ENCODE peak calls at places on chromosomes 4 and X, in seven cellular contexts. G is CD8-positive, alpha-beta T cell; A is suprapubic skin; Q is AG09319; S is lower lobe of right lung; V is fibroblast of the aortic adventitia; Y is pancreas. F is an unnamed sample.

GRCh38 chrX:28015993-28016392 is 34.7 kb upstream of the DCAF8L1 start:
- DNase-seq in A (no peak), G (no peak), S (no peak), V (no peak), Q (no peak), Y (no peak), F (no peak)

GRCh38 chrX:153714256-153714655 is 9.9 kb downstream of the BCAP31 start:
- DNase-seq in S (no peak), G (no peak), V (no peak), Y (no peak), Q (no peak), A (no peak), F (no peak)

GRCh38 chrX:153870791-153871360 is 15.1 kb downstream of the L1CAM start:
- DNase-seq in A (no peak), S (no peak), Y (no peak), V (no peak), G (no peak), Q (no peak), F (no peak)

GRCh38 chr4:74121643-74122579 is 22.9 kb upstream of the CXCL2 start:
- DNase-seq in Q (no peak), V (no peak), G (no peak), S (no peak), Y (no peak), A (no peak), F (no peak)

GRCh38 chr4:87732033-87732770 is 67.2 kb upstream of the IBSP start:
- DNase-seq in G (no peak), S (peak; percentile 55), Q (no peak), V (peak; percentile 29), Y (no peak), A (no peak), F (no peak)

GRCh38 chrX:31331928-31332327 is 260.1 kb upstream of the FTHL17 start:
- DNase-seq in V (no peak), G (no peak), Y (no peak), S (no peak), A (no peak), Q (no peak), F (no peak)

GRCh38 chrX:73852022-73852421 is 289.0 kb downstream of the CHIC1 start:
- DNase-seq in S (no peak), Q (no peak), V (no peak), Y (no peak), A (no peak), G (no peak), F (no peak)

GRCh38 chrX:118677318-118677717 is 50.1 kb upstream of the IL13RA1 start:
- DNase-seq in A (no peak), Q (no peak), S (no peak), V (no peak), G (no peak), Y (no peak), F (no peak)

GRCh38 chr4:178314287-178314686 is 872.0 kb upstream of the AGA start:
- DNase-seq in S (no peak), G (no peak), Y (no peak), Q (no peak), A (no peak), V (no peak), F (no peak)

GRCh38 chr4:101756181-101756580 is 34.3 kb upstream of the BANK1 start:
- DNase-seq in Q (no peak), V (no peak), G (no peak), Y (no peak), A (no peak), S (no peak), F (no peak)

GRCh38 chrX:12999422-12999821 is 24.5 kb downstream of the TMSB4X start:
- DNase-seq in A (no peak), G (peak; percentile 57), Q (no peak), S (no peak), V (no peak), Y (no peak), F (no peak)

GRCh38 chr4:109972786-109973528 is 60.3 kb downstream of the EGF start:
- DNase-seq in V (no peak), S (no peak), Q (no peak), G (no peak), Y (no peak), A (no peak), F (no peak)

GRCh38 chrX:107205770-107206696 is at the start of the genes DNAAF6 and NUP62CL:
- DNase-seq in V (peak; percentile 4), A (peak; percentile 63), S (peak; percentile 81), G (peak; percentile 63), Q (no peak), Y (peak; percentile 82), F (peak; percentile 41)

GRCh38 chrX:357693-358471 is 28.8 kb downstream of the PPP2R3B start:
- DNase-seq in Q (no peak), V (no peak), S (peak; percentile 47), G (peak; percentile 77), A (no peak), Y (no peak), F (no peak)

GRCh38 chrX:1598876-1599790 is 7.7 kb downstream of the AKAP17A start:
- DNase-seq in V (no peak), A (no peak), G (no peak), S (peak; percentile 38), Q (no peak), Y (no peak), F (no peak)

GRCh38 chr4:112516401-112517066 is 554 bp upstream of the NEUROG2 start:
- DNase-seq in G (no peak), S (no peak), V (no peak), Q (no peak), A (no peak), Y (no peak), F (peak; percentile 19)

DNA sequence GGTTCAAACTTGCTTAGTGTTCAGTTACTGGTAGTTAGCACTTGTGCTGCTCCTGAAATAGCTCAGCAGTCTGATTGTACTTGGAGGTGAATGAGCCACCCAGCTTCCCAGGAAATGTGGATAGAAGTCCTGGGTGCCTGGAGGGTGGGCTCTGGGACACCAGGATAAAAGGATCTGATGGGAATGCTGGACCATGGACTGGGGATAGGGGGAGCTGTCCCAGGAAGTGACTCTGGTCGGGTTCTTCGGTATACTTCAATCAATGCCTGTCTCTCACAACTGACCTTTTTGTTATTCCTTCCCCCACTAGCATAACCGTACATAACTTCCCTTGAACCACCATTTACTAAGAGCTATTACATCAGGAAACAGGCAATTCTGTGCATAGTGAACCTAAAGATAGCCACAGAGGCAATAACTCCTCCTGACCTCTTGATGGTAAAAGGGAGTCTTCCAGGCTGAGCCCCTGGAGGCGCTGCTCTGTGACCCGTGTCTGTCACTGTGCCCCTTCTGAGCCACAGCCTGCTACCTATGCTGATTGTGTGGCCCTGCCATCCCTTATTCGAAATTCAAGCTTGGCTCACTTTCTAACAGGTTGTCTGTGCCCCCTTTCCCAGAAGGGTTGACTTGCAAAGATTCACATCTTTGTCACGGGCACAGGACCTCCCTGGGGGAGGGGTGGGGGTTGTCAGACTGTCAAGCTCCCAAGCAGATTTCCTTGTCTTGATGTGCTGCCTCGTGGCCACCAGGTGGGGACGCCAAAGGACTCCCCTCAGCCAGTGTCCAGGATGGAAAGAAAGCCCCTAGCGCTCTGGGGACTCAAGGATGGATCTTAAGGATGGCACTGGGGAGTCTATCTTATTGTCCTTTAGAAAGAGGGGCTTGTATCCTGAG is 24.5 kb upstream of the WDR1 start:
- DNase-seq in Q (no peak), A (no peak), V (no peak), S (no peak), Y (no peak), G (no peak), F (no peak)
- TF ChIP-seq CTCF in Q (no peak), A (no peak), V (no peak), S (no peak), Y (no peak), G (no peak), F (no peak)

DNA sequence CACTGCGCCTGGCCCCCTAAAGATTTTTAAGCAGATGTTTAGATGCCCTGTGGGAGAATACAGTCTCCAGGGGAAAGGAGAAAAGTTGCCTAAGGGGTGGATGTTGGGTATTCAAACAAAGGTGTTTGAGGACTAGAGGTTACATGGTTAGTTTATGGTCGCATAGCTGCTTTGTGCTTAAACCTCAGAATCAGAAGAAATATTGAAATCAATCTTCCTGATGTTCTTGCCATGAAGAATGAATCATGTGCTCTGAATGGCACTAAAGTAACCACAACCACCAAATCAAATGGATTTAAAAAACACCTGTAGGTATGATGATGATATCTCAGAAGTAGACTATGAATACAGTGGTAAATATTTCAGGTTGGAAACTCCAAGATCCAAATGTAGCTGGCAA is 42.7 kb upstream of the TEX13A start:
- DNase-seq in S (no peak), Y (no peak), G (no peak), V (no peak), A (no peak), Q (no peak), F (no peak)
- TF ChIP-seq CTCF in S (no peak), Y (no peak), G (no peak), V (no peak), A (no peak), Q (no peak), F (no peak)

GRCh38 chrX:79409657-79410056 is 42.5 kb upstream of the ITM2A start:
- DNase-seq in Y (no peak), S (no peak), Q (no peak), G (no peak), A (no peak), V (no peak), F (no peak)

GRCh38 chrX:79413963-79414362 is 46.8 kb upstream of the ITM2A start:
- DNase-seq in G (no peak), V (no peak), Q (no peak), S (no peak), Y (no peak), A (no peak), F (no peak)

GRCh38 chrX:79415056-79415455 is 47.9 kb upstream of the ITM2A start:
- DNase-seq in A (no peak), Y (no peak), G (no peak), S (no peak), V (no peak), Q (no peak), F (no peak)

GRCh38 chrX:79408623-79409322 is 41.6 kb upstream of the ITM2A start:
- DNase-seq in A (no peak), Y (no peak), S (no peak), V (no peak), Q (no peak), G (no peak), F (no peak)

GRCh38 chrX:79413009-79413408 is 45.9 kb upstream of the ITM2A start:
- DNase-seq in Q (no peak), V (peak; percentile 28), G (no peak), A (no peak), Y (no peak), S (no peak), F (no peak)
- TF ChIP-seq CTCF in Q (peak; percentile 38), V (peak; percentile 46), G (peak; percentile 55), A (no peak), Y (no peak), S (peak; percentile 40), F (no peak)

GRCh38 chr4:116668190-116668589 is 417.2 kb downstream of the TRAM1L1 start:
- DNase-seq in A (no peak), Q (no peak), V (no peak), S (no peak), Y (no peak), G (no peak), F (no peak)
- TF ChIP-seq CTCF in A (no peak), Q (no peak), V (no peak), S (no peak), Y (no peak), G (no peak), F (no peak)